ENCODE peak calls at places on chromosomes 4 and X, in nine cellular contexts. One of them, this sample, is unnamed.

GRCh38 chrX:48976086-48976485 is 4.4 kb upstream of the KCND1 start:
- DNase-seq in epithelial cell of esophagus: no peak
- DNase-seq in T1000: no peak
- DNase-seq in retinal pigment epithelial cell: no peak
- DNase-seq in HFFc6: no peak
- DNase-seq in activated CD4-positive, alpha-beta T cell treated with anti-CD3 and anti-CD28 coated beads, Interleukin-2, amount 50 U/mL, for 48 hours: no peak
- DNase-seq in NCI-H1105: no peak
- DNase-seq in islet precursor cell: no peak
- DNase-seq in GM20000: no peak
- DNase-seq in this sample: no peak

GRCh38 chrX:13055486-13055885 is 11.1 kb upstream of the FAM9C start:
- DNase-seq in NCI-H1105: no peak
- DNase-seq in GM20000: no peak
- DNase-seq in T1000: no peak
- DNase-seq in activated CD4-positive, alpha-beta T cell treated with anti-CD3 and anti-CD28 coated beads, Interleukin-2, amount 50 U/mL, for 48 hours: no peak
- DNase-seq in HFFc6: no peak
- DNase-seq in retinal pigment epithelial cell: no peak
- DNase-seq in epithelial cell of esophagus: no peak
- DNase-seq in islet precursor cell: no peak
- DNase-seq in this sample: no peak

GRCh38 chrX:23904096-23904495 is 3.6 kb downstream of the APOO start:
- DNase-seq in NCI-H1105: no peak
- DNase-seq in epithelial cell of esophagus: peak
- DNase-seq in activated CD4-positive, alpha-beta T cell treated with anti-CD3 and anti-CD28 coated beads, Interleukin-2, amount 50 U/mL, for 48 hours: no peak
- DNase-seq in GM20000: no peak
- DNase-seq in T1000: no peak
- DNase-seq in retinal pigment epithelial cell: no peak
- DNase-seq in islet precursor cell: no peak
- DNase-seq in HFFc6: no peak
- DNase-seq in this sample: no peak

GRCh38 chr4:94559351-94559806 is 107.6 kb downstream of the PDLIM5 start:
- DNase-seq in islet precursor cell: no peak
- DNase-seq in activated CD4-positive, alpha-beta T cell treated with anti-CD3 and anti-CD28 coated beads, Interleukin-2, amount 50 U/mL, for 48 hours: no peak
- DNase-seq in epithelial cell of esophagus: peak
- DNase-seq in T1000: no peak
- DNase-seq in retinal pigment epithelial cell: no peak
- DNase-seq in NCI-H1105: no peak
- DNase-seq in GM20000: no peak
- DNase-seq in HFFc6: peak
- DNase-seq in this sample: no peak

GRCh38 chr4:8289956-8290700 is 20.6 kb downstream of the HTRA3 start:
- DNase-seq in epithelial cell of esophagus: no peak
- DNase-seq in T1000: no peak
- DNase-seq in NCI-H1105: no peak
- DNase-seq in islet precursor cell: no peak
- DNase-seq in GM20000: no peak
- DNase-seq in HFFc6: no peak
- DNase-seq in activated CD4-positive, alpha-beta T cell treated with anti-CD3 and anti-CD28 coated beads, Interleukin-2, amount 50 U/mL, for 48 hours: no peak
- DNase-seq in retinal pigment epithelial cell: no peak
- DNase-seq in this sample: no peak

GRCh38 chr4:89837385-89837995 is 529 bp upstream of the SNCA start:
- DNase-seq in HFFc6: no peak
- DNase-seq in epithelial cell of esophagus: peak
- DNase-seq in NCI-H1105: no peak
- DNase-seq in GM20000: peak
- DNase-seq in T1000: peak
- DNase-seq in retinal pigment epithelial cell: no peak
- DNase-seq in activated CD4-positive, alpha-beta T cell treated with anti-CD3 and anti-CD28 coated beads, Interleukin-2, amount 50 U/mL, for 48 hours: peak
- DNase-seq in islet precursor cell: peak
- DNase-seq in this sample: no peak

GRCh38 chrX:87299563-87300160 is 217.9 kb upstream of the KLHL4 start:
- DNase-seq in GM20000: peak
- DNase-seq in epithelial cell of esophagus: peak
- DNase-seq in NCI-H1105: no peak
- DNase-seq in islet precursor cell: no peak
- DNase-seq in activated CD4-positive, alpha-beta T cell treated with anti-CD3 and anti-CD28 coated beads, Interleukin-2, amount 50 U/mL, for 48 hours: no peak
- DNase-seq in retinal pigment epithelial cell: no peak
- DNase-seq in HFFc6: no peak
- DNase-seq in T1000: no peak
- DNase-seq in this sample: peak

GRCh38 chr4:17817027-17817426 is 6.2 kb downstream of the NCAPG start:
- DNase-seq in HFFc6: peak
- DNase-seq in GM20000: peak
- DNase-seq in epithelial cell of esophagus: peak
- DNase-seq in T1000: no peak
- DNase-seq in islet precursor cell: no peak
- DNase-seq in NCI-H1105: no peak
- DNase-seq in retinal pigment epithelial cell: no peak
- DNase-seq in activated CD4-positive, alpha-beta T cell treated with anti-CD3 and anti-CD28 coated beads, Interleukin-2, amount 50 U/mL, for 48 hours: no peak
- DNase-seq in this sample: no peak

GRCh38 chr4:912548-913279 is 19.4 kb downstream of the GAK start:
- DNase-seq in activated CD4-positive, alpha-beta T cell treated with anti-CD3 and anti-CD28 coated beads, Interleukin-2, amount 50 U/mL, for 48 hours: no peak
- DNase-seq in T1000: no peak
- DNase-seq in epithelial cell of esophagus: peak
- DNase-seq in HFFc6: no peak
- DNase-seq in NCI-H1105: no peak
- DNase-seq in retinal pigment epithelial cell: no peak
- DNase-seq in islet precursor cell: no peak
- DNase-seq in GM20000: no peak
- DNase-seq in this sample: no peak

GRCh38 chr4:87092389-87093141 is 127.9 kb downstream of the KLHL8 start:
- DNase-seq in islet precursor cell: no peak
- DNase-seq in NCI-H1105: peak
- DNase-seq in activated CD4-positive, alpha-beta T cell treated with anti-CD3 and anti-CD28 coated beads, Interleukin-2, amount 50 U/mL, for 48 hours: no peak
- DNase-seq in epithelial cell of esophagus: peak
- DNase-seq in retinal pigment epithelial cell: peak
- DNase-seq in HFFc6: peak
- DNase-seq in GM20000: peak
- DNase-seq in T1000: peak
- DNase-seq in this sample: peak

GRCh38 chr4:187478292-187479205 is 517.0 kb upstream of the ZFP42 start:
- DNase-seq in islet precursor cell: peak
- DNase-seq in epithelial cell of esophagus: peak
- DNase-seq in activated CD4-positive, alpha-beta T cell treated with anti-CD3 and anti-CD28 coated beads, Interleukin-2, amount 50 U/mL, for 48 hours: no peak
- DNase-seq in GM20000: no peak
- DNase-seq in T1000: peak
- DNase-seq in retinal pigment epithelial cell: no peak
- DNase-seq in NCI-H1105: no peak
- DNase-seq in HFFc6: peak
- DNase-seq in this sample: no peak

GRCh38 chr4:6674500-6675149 is 19.1 kb upstream of the S100P start:
- DNase-seq in retinal pigment epithelial cell: no peak
- DNase-seq in HFFc6: no peak
- DNase-seq in GM20000: peak
- DNase-seq in activated CD4-positive, alpha-beta T cell treated with anti-CD3 and anti-CD28 coated beads, Interleukin-2, amount 50 U/mL, for 48 hours: peak
- DNase-seq in NCI-H1105: peak
- DNase-seq in islet precursor cell: no peak
- DNase-seq in epithelial cell of esophagus: peak
- DNase-seq in T1000: no peak
- DNase-seq in this sample: peak

GRCh38 chrX:10393899-10394298 is 226.5 kb downstream of the MID1 start:
- DNase-seq in HFFc6: no peak
- DNase-seq in GM20000: no peak
- DNase-seq in NCI-H1105: no peak
- DNase-seq in retinal pigment epithelial cell: no peak
- DNase-seq in islet precursor cell: no peak
- DNase-seq in epithelial cell of esophagus: peak
- DNase-seq in activated CD4-positive, alpha-beta T cell treated with anti-CD3 and anti-CD28 coated beads, Interleukin-2, amount 50 U/mL, for 48 hours: no peak
- DNase-seq in T1000: no peak
- DNase-seq in this sample: no peak

GRCh38 chr4:121243476-121243875 is 79.4 kb upstream of the TNIP3 start:
- DNase-seq in GM20000: peak
- DNase-seq in HFFc6: no peak
- DNase-seq in retinal pigment epithelial cell: no peak
- DNase-seq in islet precursor cell: no peak
- DNase-seq in T1000: no peak
- DNase-seq in activated CD4-positive, alpha-beta T cell treated with anti-CD3 and anti-CD28 coated beads, Interleukin-2, amount 50 U/mL, for 48 hours: no peak
- DNase-seq in NCI-H1105: no peak
- DNase-seq in epithelial cell of esophagus: no peak
- DNase-seq in this sample: no peak

GRCh38 chrX:105752334-105752733 is 70.0 kb upstream of the NRK start:
- DNase-seq in islet precursor cell: no peak
- DNase-seq in NCI-H1105: no peak
- DNase-seq in HFFc6: no peak
- DNase-seq in retinal pigment epithelial cell: no peak
- DNase-seq in epithelial cell of esophagus: no peak
- DNase-seq in GM20000: no peak
- DNase-seq in T1000: no peak
- DNase-seq in activated CD4-positive, alpha-beta T cell treated with anti-CD3 and anti-CD28 coated beads, Interleukin-2, amount 50 U/mL, for 48 hours: no peak
- DNase-seq in this sample: no peak

GRCh38 chr4:182628000-182628399 is 289.2 kb downstream of the DCTD start:
- DNase-seq in NCI-H1105: no peak
- DNase-seq in epithelial cell of esophagus: no peak
- DNase-seq in activated CD4-positive, alpha-beta T cell treated with anti-CD3 and anti-CD28 coated beads, Interleukin-2, amount 50 U/mL, for 48 hours: no peak
- DNase-seq in HFFc6: no peak
- DNase-seq in islet precursor cell: no peak
- DNase-seq in T1000: no peak
- DNase-seq in GM20000: no peak
- DNase-seq in retinal pigment epithelial cell: no peak
- DNase-seq in this sample: no peak

This sample was measured in RPMI8226.